ENCODE peak calls at places on chromosome 14, in six cellular contexts. V is left lung, Z is PC-3, A is body of pancreas, T is psoas muscle, I is A673. L is an unnamed sample. For H3K4me1, the result is how much of the 10 kb centered on the place peaks cover.

GRCh38 chr14:89748004-89748403 is 206.5 kb downstream of the EFCAB11 start:
- DNase-seq in V (no peak), Z (no peak), A (no peak), T (no peak), I (no peak), L (no peak)

GRCh38 chr14:104309657-104310369 is 171.4 kb downstream of the KIF26A start:
- DNase-seq in V (no peak), Z (no peak), A (no peak), T (no peak), I (no peak), L (no peak)

GRCh38 chr14:49962616-49963015 is 69.7 kb downstream of the ARF6 start:
- DNase-seq in V (no peak), Z (peak), A (no peak), T (no peak), I (no peak), L (no peak)

GRCh38 chr14:85074955-85075354 is 455.0 kb upstream of the FLRT2 start:
- DNase-seq in V (no peak), Z (no peak), A (no peak), T (no peak), I (no peak), L (no peak)

GRCh38 chr14:20857630-20858261 is 33.4 kb upstream of the RNASE3 start:
- DNase-seq in V (peak), Z (peak), A (peak), T (peak), I (peak), L (peak)

GRCh38 chr14:67512463-67513134 is 20.5 kb upstream of the PLEKHH1 start:
- DNase-seq in V (no peak), Z (no peak), A (no peak), T (no peak), I (peak), L (no peak)

GRCh38 chr14:90630407-90630806 is 185.8 kb downstream of the TTC7B start:
- DNase-seq in V (no peak), Z (no peak), A (no peak), T (no peak), I (no peak), L (no peak)

GRCh38 chr14:91349481-91350074 is 68.0 kb downstream of the CCDC88C start:
- DNase-seq in V (no peak), Z (no peak), A (no peak), T (no peak), I (no peak), L (no peak)

GRCh38 chr14:55133416-55133815 is 4.4 kb downstream of the LGALS3 start:
- DNase-seq in V (no peak), Z (no peak), A (peak), T (no peak), I (peak), L (no peak)

GRCh38 chr14:59297070-59297766 is 108.8 kb downstream of the DAAM1 start:
- DNase-seq in V (no peak), Z (no peak), A (no peak), T (no peak), I (no peak), L (no peak)

GRCh38 chr14:92520102-92520651 is 6.6 kb downstream of the RIN3 start:
- DNase-seq in V (no peak), Z (no peak), A (no peak), T (no peak), I (no peak), L (no peak)

GRCh38 chr14:55114720-55115119 is 14.3 kb upstream of the LGALS3 start:
- DNase-seq in V (no peak), Z (no peak), A (no peak), T (no peak), I (no peak), L (no peak)

GRCh38 chr14:104973215-104974145 is 4.7 kb downstream of the AHNAK2 start:
- DNase-seq in V (peak), Z (peak), A (peak), T (peak), I (peak), L (peak)

GRCh38 chr14:36069535-36069900 is 107.0 kb downstream of the PTCSC3 start:
- DNase-seq in V (peak), Z (peak), A (peak), T (no peak), I (peak), L (peak)

GRCh38 chr14:35384386-35385041 is 20.0 kb downstream of the NFKBIA start:
- DNase-seq in V (no peak), Z (no peak), A (peak), T (peak), I (no peak), L (peak)

GRCh38 chr14:67971627-67972625 is 152.3 kb downstream of the RAD51B start:
- DNase-seq in V (no peak), Z (peak), A (no peak), T (no peak), I (no peak), L (peak)

GRCh38 chr14:76776306-76777251 is 15.3 kb downstream of the VASH1 start:
- DNase-seq in V (no peak), Z (peak), A (no peak), T (no peak), I (peak), L (peak)

GRCh38 chr14:78612666-78613065 is 442.5 kb downstream of the NRXN3 start:
- DNase-seq in V (no peak), Z (no peak), A (no peak), T (no peak), I (no peak), L (no peak)

GRCh38 chr14:89616425-89617141 is 199.6 kb upstream of the FOXN3 start:
- DNase-seq in V (no peak), Z (no peak), A (no peak), T (no peak), I (peak), L (peak)

GRCh38 chr14:105075364-105076295 is 10.4 kb upstream of the GPR132 start:
- DNase-seq in V (peak), Z (no peak), A (peak), T (no peak), I (no peak), L (peak)

GRCh38 chr14:56153271-56153670 is 35.1 kb downstream of the PELI2 start:
- DNase-seq in V (no peak), Z (no peak), A (no peak), T (no peak), I (no peak), L (no peak)
- H3K4me3 ChIP-seq in V (no peak), Z (no peak), A (no peak), T (no peak), I (no peak), L (no peak)

GRCh38 chr14:74571901-74572828 is 39.9 kb downstream of the LTBP2 start:
- DNase-seq in V (no peak), Z (peak), A (no peak), T (peak), I (peak), L (peak)
- H3K27ac ChIP-seq in V (peak), Z (peak), A (no peak), T (peak), I (peak), L (peak)

GRCh38 chr14:99565383-99565782 is 38.6 kb downstream of the CCDC85C start:
- DNase-seq in V (no peak), Z (peak), A (no peak), T (no peak), I (no peak), L (no peak)

GRCh38 chr14:99566009-99566389 is 38.0 kb downstream of the CCDC85C start:
- DNase-seq in V (no peak), Z (peak), A (peak), T (no peak), I (no peak), L (no peak)

GRCh38 chr14:99564903-99565259 is 39.1 kb downstream of the CCDC85C start:
- DNase-seq in V (no peak), Z (no peak), A (no peak), T (no peak), I (no peak), L (no peak)

GRCh38 chr14:99568567-99569560 is 35.1 kb downstream of the CCDC85C start:
- DNase-seq in V (no peak), Z (peak), A (peak), T (no peak), I (peak), L (peak)

DNA sequence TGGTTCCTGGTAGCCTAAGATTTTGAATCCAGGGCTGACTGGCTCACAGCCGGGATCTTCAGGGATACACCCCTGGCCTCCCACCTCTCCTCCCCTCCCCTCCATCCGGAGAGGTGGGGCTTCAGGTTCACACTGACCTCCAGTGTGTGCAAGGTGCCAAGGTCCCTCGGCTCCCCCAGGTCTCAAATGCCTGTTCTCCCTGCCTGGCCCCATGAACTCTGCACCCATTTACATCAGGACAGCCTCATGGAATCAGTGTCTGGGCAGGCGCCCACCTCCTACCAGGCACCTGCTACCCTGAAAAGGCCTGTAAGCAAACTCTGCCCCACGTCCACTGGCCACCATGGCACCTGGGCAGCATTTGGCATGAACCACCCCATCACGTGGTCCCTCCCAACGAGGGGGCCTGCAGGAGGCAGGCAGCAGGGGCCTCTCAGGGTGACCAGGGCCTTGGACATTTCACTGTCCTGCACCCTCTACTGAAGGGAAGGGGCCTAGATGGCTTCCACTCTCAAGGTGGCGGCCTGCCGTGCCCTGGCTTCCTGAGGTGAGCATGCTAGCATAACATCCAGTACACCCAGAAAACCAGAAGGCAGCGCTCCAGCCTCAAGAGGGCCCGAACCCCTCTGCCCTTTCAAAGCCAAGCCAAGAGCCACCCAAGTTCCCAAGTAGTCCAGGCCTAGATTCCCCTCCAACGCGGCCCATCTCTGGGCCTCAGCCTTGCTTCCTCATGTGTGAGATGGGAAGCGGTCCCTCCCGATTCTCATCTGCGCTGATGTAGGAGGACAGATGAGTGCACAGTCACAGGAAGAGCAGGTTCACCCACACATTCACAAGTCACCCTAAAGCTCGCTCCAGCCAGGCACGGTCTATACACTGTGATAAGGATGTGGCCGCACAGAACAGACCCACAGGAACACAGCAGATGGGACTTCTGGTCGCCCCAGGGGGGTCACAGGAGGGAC is 37.3 kb downstream of the CCDC85C start:
- DNase-seq in V (no peak), Z (no peak), A (no peak), T (no peak), I (no peak), L (no peak)
- H3K4me1 ChIP-seq in V (under half), Z (half or more), A (half or more), T (under half), I (under half), L (under half)

DNA sequence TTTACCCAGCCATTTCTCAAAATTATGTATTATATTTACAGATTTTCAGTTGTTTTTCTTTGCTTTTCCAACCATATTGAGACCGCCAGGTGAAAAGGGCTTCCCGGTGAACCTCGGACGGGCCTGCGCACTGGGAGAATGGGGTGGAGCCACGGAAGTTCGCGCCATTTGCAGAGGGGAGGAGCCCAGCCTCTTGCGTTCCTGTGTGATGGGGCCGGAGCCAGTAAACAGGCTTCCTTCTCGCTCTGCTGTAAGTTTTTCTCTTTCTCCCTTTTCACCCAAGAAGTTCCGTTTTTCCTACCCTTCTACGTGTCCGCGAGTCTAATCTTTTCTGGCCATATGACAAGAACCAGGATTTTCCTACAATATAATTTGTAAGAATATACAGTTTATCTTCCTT is 1108.8 kb upstream of the SEL1L start:
- DNase-seq in V (peak), Z (peak), A (peak), T (no peak), I (no peak), L (no peak)
- H3K4me3 ChIP-seq in V (no peak), Z (peak), A (no peak), T (no peak), I (no peak), L (no peak)

GRCh38 chr14:61472025-61472672 is 150.8 kb downstream of the PRKCH start:
- DNase-seq in V (no peak), Z (peak), A (no peak), T (no peak), I (no peak), L (peak)

GRCh38 chr14:61474021-61474420 is 152.6 kb downstream of the PRKCH start:
- DNase-seq in V (no peak), Z (no peak), A (no peak), T (no peak), I (no peak), L (no peak)

GRCh38 chr14:61471297-61471980 is 150.1 kb downstream of the PRKCH start:
- DNase-seq in V (no peak), Z (no peak), A (no peak), T (no peak), I (no peak), L (no peak)

GRCh38 chr14:61474671-61475070 is 153.3 kb downstream of the PRKCH start:
- DNase-seq in V (no peak), Z (no peak), A (no peak), T (no peak), I (no peak), L (no peak)

DNA sequence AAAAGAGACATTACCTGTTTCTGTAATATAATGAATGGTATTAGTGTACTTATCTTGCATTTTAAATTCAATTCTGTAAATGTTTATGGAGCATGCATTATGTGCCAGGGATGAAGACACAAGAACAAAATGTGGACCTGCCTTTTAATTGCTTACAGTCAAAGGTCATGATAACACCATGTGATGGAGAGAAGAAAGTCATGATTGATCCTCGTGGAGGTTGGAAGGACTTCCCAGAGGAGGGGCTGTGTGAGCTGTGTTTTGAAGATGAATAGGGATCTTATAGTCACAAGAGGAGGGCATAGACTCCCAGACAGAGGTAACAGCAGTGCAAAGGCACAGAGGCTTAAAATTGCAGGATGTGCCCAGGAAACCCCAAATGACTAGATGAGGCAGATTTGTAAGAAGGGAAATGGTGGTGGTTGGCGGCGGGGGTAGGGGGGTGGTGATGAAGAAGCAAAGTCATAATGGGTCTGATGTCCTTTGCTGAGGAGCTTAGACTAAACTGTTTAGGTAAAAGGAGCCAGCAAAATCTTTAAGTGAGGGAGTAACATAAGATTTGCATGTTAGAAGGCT is 151.5 kb downstream of the PRKCH start:
- DNase-seq in V (no peak), Z (no peak), A (no peak), T (no peak), I (no peak), L (no peak)
- H3K27ac ChIP-seq in V (peak), Z (peak), A (no peak), T (peak), I (no peak), L (no peak)

DNA sequence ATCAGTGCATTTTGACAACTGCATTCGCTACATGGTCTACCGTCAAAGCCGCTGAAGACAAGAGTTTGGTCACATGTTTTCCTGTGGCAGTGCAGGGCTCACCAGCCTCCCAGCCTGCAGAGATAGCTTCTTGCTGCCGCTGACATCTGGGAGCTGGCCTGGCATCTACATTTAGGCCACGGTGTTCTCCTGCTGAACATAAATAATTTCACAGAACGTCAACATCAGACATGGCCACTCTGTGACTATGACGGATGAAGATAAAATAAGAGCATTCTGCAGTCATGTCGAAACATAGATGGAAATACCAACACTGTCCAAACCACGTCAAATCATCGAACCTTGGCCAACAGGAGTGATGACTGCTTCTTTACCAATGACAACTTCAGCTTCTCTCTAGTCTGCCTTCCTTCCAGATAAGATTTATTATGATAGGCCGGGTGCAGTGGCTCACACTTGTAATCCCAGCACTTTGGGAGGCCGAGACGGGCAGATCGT is 91.2 kb downstream of the TNFAIP2 start:
- DNase-seq in V (no peak), Z (no peak), A (no peak), T (no peak), I (no peak), L (no peak)
- H3K4me1 ChIP-seq in V (under half), Z (under half), A (under half), T (under half), I (under half), L (under half)